ENCODE peak calls at places on chromosomes 2 and 18, in seven cellular contexts. C is Calu3, M is cardiac muscle cell, B is mammary epithelial cell, U is GM13976, P is WERI-Rb-1, R is stomach. L is an unnamed sample.

GRCh38 chr2:20410556-20411277 is 36.2 kb upstream of the RHOB start:
- DNase-seq in B (no peak), M (no peak), P (peak), C (no peak), R (peak), U (no peak), L (no peak)

GRCh38 chr18:711693-712400 is 583 bp downstream of the ENOSF1 start:
- DNase-seq in R (peak), P (peak), U (peak), M (peak), B (peak), C (peak), L (peak)

GRCh38 chr2:173119069-173119807 is 43.6 kb downstream of the MAP3K20 start:
- DNase-seq in M (no peak), U (no peak), R (no peak), P (peak), B (no peak), C (no peak), L (no peak)

GRCh38 chr2:220078439-220078838 is 451.0 kb downstream of the SLC4A3 start:
- DNase-seq in B (no peak), C (no peak), P (no peak), R (no peak), U (no peak), M (no peak), L (no peak)

GRCh38 chr2:55268288-55268906 is 634 bp downstream of the MTIF2 start:
- DNase-seq in R (no peak), C (no peak), U (no peak), P (no peak), M (peak), B (no peak), L (no peak)

GRCh38 chr18:23380001-23380550 is 73.0 kb upstream of the RIOK3 start:
- DNase-seq in U (no peak), R (no peak), P (no peak), M (no peak), B (peak), C (peak), L (no peak)

GRCh38 chr2:95292623-95293260 is 4.4 kb upstream of the KCNIP3 start:
- DNase-seq in U (no peak), R (no peak), M (no peak), P (no peak), C (no peak), B (peak), L (no peak)

GRCh38 chr18:33372442-33372841 is 68.1 kb downstream of the CCDC178 start:
- DNase-seq in U (no peak), P (no peak), C (no peak), B (no peak), M (no peak), R (no peak), L (no peak)

GRCh38 chr2:233061007-233061590 is 957 bp downstream of the INPP5D start:
- DNase-seq in B (no peak), M (no peak), R (peak), P (no peak), C (no peak), U (peak), L (no peak)

GRCh38 chr2:159982270-159982669 is 80.1 kb downstream of the PLA2R1 start:
- DNase-seq in U (no peak), C (no peak), P (peak), M (no peak), B (peak), R (no peak), L (no peak)

GRCh38 chr2:222760301-222760897 is 88.9 kb downstream of the MOGAT1 start:
- DNase-seq in R (no peak), B (no peak), C (no peak), P (no peak), U (no peak), M (no peak), L (no peak)

GRCh38 chr2:55112229-55113016 is 62.2 kb upstream of the RTN4 start:
- DNase-seq in U (no peak), B (no peak), P (peak), R (peak), M (no peak), C (no peak), L (no peak)

GRCh38 chr2:118710481-118710880 is 137.0 kb downstream of the EN1 start:
- DNase-seq in R (no peak), U (no peak), M (no peak), C (no peak), B (no peak), P (no peak), L (no peak)

GRCh38 chr18:58148954-58149471 is 105.0 kb downstream of the NEDD4L start:
- DNase-seq in R (peak), C (no peak), U (no peak), P (no peak), B (no peak), M (peak), L (no peak)

GRCh38 chr18:7592305-7593071 is 25.4 kb downstream of the PTPRM start:
- DNase-seq in P (peak), U (no peak), B (no peak), C (no peak), M (peak), R (no peak), L (no peak)

GRCh38 chr2:215556979-215557378 is 121.1 kb upstream of the FN1 start:
- DNase-seq in U (no peak), M (no peak), R (no peak), C (no peak), B (no peak), P (peak), L (no peak)

GRCh38 chr18:45851196-45851925 is 25.9 kb downstream of the SIGLEC15 start:
- DNase-seq in B (no peak), P (no peak), M (peak), C (no peak), R (no peak), U (no peak), L (no peak)

GRCh38 chr18:45847119-45847518 is 21.6 kb downstream of the SIGLEC15 start:
- DNase-seq in C (no peak), M (no peak), R (no peak), B (no peak), P (no peak), U (no peak), L (no peak)

GRCh38 chr18:45849529-45849928 is 24.1 kb downstream of the SIGLEC15 start:
- DNase-seq in M (no peak), P (no peak), U (no peak), R (no peak), B (no peak), C (no peak), L (no peak)

GRCh38 chr18:45852631-45853030 is 27.2 kb downstream of the SIGLEC15 start:
- DNase-seq in C (no peak), B (no peak), U (no peak), M (no peak), R (no peak), P (no peak), L (no peak)

DNA sequence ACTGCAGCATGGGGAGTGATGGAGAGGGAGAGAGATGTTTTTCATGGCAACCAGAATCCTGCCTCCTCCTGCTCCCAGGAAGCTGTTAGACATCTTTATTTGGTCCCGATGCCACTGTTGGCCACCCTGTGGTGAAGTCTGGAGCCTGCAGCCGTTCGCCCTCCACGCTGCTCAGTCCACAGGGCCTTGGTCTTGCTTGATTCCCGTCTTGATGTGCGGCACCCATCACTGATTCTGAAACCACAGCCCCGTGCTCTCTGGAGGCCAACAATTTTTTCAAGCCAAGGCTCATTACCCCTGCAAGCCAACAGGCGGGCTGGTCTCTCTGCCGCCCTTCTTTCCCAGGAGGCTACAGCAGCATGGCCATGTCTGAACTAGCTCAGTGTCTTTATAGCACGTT is 24.5 kb downstream of the SIGLEC15 start:
- DNase-seq in C (peak), M (no peak), U (no peak), R (no peak), B (no peak), P (peak), L (no peak)
- TF ChIP-seq CTCF in C (no peak), M (peak), U (no peak), R (peak), B (peak), P (peak), L (peak)

DNA sequence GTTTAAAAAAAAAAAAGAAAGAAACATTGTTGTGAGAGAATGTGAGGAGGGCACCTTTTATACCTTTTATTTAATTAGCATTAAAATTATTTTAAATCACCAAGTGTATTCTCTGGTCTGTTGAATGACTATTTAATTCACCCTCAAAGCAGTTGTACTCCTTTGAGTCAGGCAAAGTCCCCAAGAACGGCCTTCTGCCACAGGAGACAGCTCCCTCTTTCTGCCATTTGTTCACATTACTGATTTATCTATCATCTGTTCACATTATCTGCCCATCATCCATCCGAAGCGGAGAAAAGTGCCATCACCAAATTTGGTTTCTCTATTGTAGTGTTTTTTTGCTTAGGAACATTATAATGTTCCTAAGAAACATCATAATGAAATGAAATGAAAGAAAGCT is 240.7 kb upstream of the DPP10 start:
- DNase-seq in R (no peak), M (no peak), U (no peak), B (no peak), C (no peak), P (peak), L (no peak)
- TF ChIP-seq CTCF in R (no peak), M (no peak), U (peak), B (no peak), C (no peak), P (peak), L (no peak)

GRCh38 chr18:27400001-27400400 is 214.9 kb upstream of the CHST9 start:
- DNase-seq in R (no peak), B (no peak), P (peak), C (peak), M (no peak), U (no peak), L (no peak)
- TF ChIP-seq CTCF in R (no peak), B (peak), P (peak), C (peak), M (no peak), U (no peak), L (no peak)

DNA sequence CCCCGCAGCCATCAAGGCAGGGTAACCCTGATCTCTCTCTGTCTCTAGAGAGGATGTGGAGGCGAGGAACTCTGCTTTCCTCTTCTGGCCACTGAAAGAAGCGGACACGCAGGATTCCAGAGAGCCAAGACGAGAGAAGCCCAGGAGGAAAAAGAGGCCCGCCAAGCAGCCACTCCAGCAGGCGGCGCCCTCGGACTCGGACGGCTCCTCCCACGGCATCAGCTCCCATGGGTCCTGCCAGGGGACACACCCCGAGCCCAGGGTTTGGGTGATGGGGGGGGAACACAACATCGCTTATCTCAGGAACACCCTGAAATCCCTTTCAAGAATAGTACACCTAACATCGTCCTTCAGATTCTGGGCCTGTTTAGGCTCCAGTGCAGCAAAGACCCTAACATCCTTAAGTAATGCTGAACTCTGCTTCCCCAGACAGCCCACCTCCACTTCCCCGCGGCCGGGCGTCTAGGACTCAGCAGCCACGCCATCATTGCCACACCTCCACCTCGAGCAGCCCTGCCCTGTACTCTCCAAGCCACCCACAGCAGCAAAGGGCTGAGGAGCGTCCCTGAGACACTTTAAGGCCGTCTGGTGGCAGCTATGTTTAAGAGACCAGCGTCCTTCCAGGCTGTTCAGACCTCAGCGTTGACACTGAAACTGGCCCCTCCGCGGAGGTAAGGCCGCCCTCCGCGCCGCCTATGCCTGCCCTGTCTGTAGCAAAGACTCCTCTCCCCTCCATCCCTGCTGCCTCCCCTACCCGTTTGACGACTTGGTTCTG is 34.3 kb upstream of the CNGA3 start:
- DNase-seq in C (no peak), P (no peak), M (no peak), B (no peak), R (no peak), U (no peak), L (no peak)
- TF ChIP-seq CTCF in C (no peak), P (peak), M (no peak), B (peak), R (no peak), U (no peak), L (no peak)

GRCh38 chr2:218710687-218711549 is at the start of gene TTLL4:
- DNase-seq in R (peak), C (peak), B (peak), M (peak), U (peak), P (peak), L (peak)
- TF ChIP-seq CTCF in R (peak), C (peak), B (peak), M (peak), U (peak), P (peak), L (peak)

DNA sequence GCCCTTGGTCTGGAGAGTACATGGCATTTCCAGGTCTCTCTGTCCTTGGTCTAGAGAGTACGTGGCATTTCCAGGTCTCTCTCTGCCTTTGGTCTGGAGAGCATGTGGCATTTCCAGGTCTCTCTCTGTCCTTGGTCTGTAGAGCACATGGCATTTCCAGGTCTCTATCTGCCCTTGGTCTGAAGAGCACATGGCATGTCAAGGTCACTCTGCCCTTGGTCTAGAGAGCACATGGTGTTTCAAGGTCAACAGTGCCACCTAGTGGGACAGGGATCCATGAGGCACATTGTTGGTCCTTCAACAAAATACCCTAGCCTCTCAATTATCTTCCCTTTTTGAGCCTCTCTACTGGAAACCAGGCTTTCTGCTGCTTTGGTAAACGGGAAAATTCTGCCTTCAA is 250.2 kb downstream of the OTX1 start:
- DNase-seq in B (no peak), U (no peak), C (no peak), M (no peak), R (no peak), P (no peak), L (no peak)
- TF ChIP-seq CTCF in B (no peak), U (no peak), C (no peak), M (no peak), R (no peak), P (peak), L (no peak)

DNA sequence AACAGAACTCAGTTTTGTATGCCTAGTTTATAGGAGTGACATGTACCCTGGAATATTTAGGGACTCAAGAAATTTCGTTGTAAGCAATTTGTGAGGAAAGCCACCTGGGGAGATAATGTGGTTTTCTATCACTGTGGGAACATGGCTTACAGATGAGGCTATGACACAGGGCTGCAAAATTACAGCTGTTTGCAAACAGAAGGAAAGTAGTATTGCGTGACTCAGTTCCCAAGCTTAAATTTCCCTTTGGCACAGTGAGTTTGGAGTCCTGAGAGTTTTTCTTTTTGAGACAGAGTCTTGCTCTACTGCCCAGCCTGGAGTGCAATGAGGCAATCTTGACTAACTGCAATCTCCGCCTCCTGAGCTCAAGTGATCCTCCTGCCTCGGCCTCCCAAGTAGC is 149.8 kb downstream of the MYO5B start:
- DNase-seq in C (no peak), P (no peak), M (no peak), B (no peak), U (no peak), R (no peak), L (no peak)
- TF ChIP-seq CTCF in C (no peak), P (no peak), M (no peak), B (no peak), U (no peak), R (no peak), L (no peak)

L was measured in neural crest cell.